ENCODE peak calls at places on chromosomes 6 and 20, in five cellular contexts. One of them, this sample, is unnamed.

GRCh38 chr6:11218827-11219826 is 13.3 kb downstream of the NEDD9 start:
- DNase-seq in ovary: no peak
- DNase-seq in uterus: no peak
- DNase-seq in foreskin fibroblast: no peak
- DNase-seq in PC-9: no peak
- DNase-seq in this sample: no peak

GRCh38 chr6:30902709-30903108 is 5.3 kb upstream of the GTF2H4 start:
- DNase-seq in ovary: no peak
- DNase-seq in PC-9: no peak
- DNase-seq in foreskin fibroblast: no peak
- DNase-seq in uterus: no peak
- DNase-seq in this sample: no peak

GRCh38 chr6:105648276-105648675 is 245.4 kb upstream of the PREP start:
- DNase-seq in PC-9: peak
- DNase-seq in uterus: no peak
- DNase-seq in foreskin fibroblast: no peak
- DNase-seq in ovary: no peak
- DNase-seq in this sample: no peak

GRCh38 chr6:169949501-169950097 is 198.2 kb downstream of the ERMARD start:
- DNase-seq in ovary: no peak
- DNase-seq in foreskin fibroblast: no peak
- DNase-seq in PC-9: no peak
- DNase-seq in uterus: no peak
- DNase-seq in this sample: no peak

GRCh38 chr6:142306736-142307135 is 4.9 kb downstream of the ADGRG6 start:
- DNase-seq in PC-9: no peak
- DNase-seq in foreskin fibroblast: no peak
- DNase-seq in ovary: no peak
- DNase-seq in uterus: no peak
- DNase-seq in this sample: no peak

GRCh38 chr6:193773-194310 is 98.4 kb upstream of the DUSP22 start:
- DNase-seq in PC-9: no peak
- DNase-seq in uterus: no peak
- DNase-seq in foreskin fibroblast: no peak
- DNase-seq in ovary: no peak
- DNase-seq in this sample: no peak

GRCh38 chr6:42978487-42978792 is 541 bp downstream of the PEX6 start:
- DNase-seq in uterus: peak
- DNase-seq in ovary: no peak
- DNase-seq in foreskin fibroblast: peak
- DNase-seq in PC-9: no peak
- DNase-seq in this sample: peak

GRCh38 chr20:11807070-11807741 is 110.5 kb upstream of the BTBD3 start:
- DNase-seq in PC-9: peak
- DNase-seq in ovary: no peak
- DNase-seq in uterus: no peak
- DNase-seq in foreskin fibroblast: peak
- DNase-seq in this sample: no peak

GRCh38 chr6:106939208-106939607 is 35.3 kb downstream of the CD24 start:
- DNase-seq in foreskin fibroblast: no peak
- DNase-seq in PC-9: no peak
- DNase-seq in uterus: no peak
- DNase-seq in ovary: no peak
- DNase-seq in this sample: no peak

GRCh38 chr6:45299096-45299581 is 29.0 kb upstream of the RUNX2 start:
- DNase-seq in foreskin fibroblast: no peak
- DNase-seq in ovary: no peak
- DNase-seq in PC-9: no peak
- DNase-seq in uterus: no peak
- DNase-seq in this sample: no peak

GRCh38 chr6:89818977-89819335 is 638 bp downstream of the MDN1 start:
- DNase-seq in ovary: no peak
- DNase-seq in foreskin fibroblast: peak
- DNase-seq in uterus: no peak
- DNase-seq in PC-9: no peak
- DNase-seq in this sample: no peak

GRCh38 chr6:71289039-71289801 is 609 bp downstream of the OGFRL1 start:
- DNase-seq in foreskin fibroblast: peak
- DNase-seq in PC-9: no peak
- DNase-seq in uterus: peak
- DNase-seq in ovary: peak
- DNase-seq in this sample: peak

GRCh38 chr6:107769053-107769658 is 55.0 kb downstream of the SCML4 start:
- DNase-seq in foreskin fibroblast: no peak
- DNase-seq in ovary: no peak
- DNase-seq in PC-9: no peak
- DNase-seq in uterus: no peak
- DNase-seq in this sample: peak

GRCh38 chr6:46325561-46326525 is 155.1 kb upstream of the ENPP5 start:
- DNase-seq in foreskin fibroblast: peak
- DNase-seq in uterus: no peak
- DNase-seq in PC-9: no peak
- DNase-seq in ovary: no peak
- DNase-seq in this sample: peak

GRCh38 chr20:37969949-37970855 is 63.1 kb downstream of the TTI1 start:
- DNase-seq in ovary: no peak
- DNase-seq in foreskin fibroblast: no peak
- DNase-seq in PC-9: no peak
- DNase-seq in uterus: no peak
- DNase-seq in this sample: no peak

GRCh38 chr6:159828074-159828473 is 28.0 kb downstream of the PNLDC1 start:
- DNase-seq in uterus: peak
- DNase-seq in PC-9: no peak
- DNase-seq in ovary: no peak
- DNase-seq in foreskin fibroblast: peak
- DNase-seq in this sample: no peak

GRCh38 chr6:99348220-99348822 is 1.2 kb downstream of the FAXC start:
- DNase-seq in foreskin fibroblast: no peak
- DNase-seq in PC-9: no peak
- DNase-seq in ovary: no peak
- DNase-seq in uterus: no peak
- DNase-seq in this sample: no peak

GRCh38 chr6:98525860-98526259 is 308.5 kb upstream of the POU3F2 start:
- DNase-seq in uterus: no peak
- DNase-seq in ovary: no peak
- DNase-seq in PC-9: no peak
- DNase-seq in foreskin fibroblast: no peak
- DNase-seq in this sample: no peak

GRCh38 chr6:158861686-158862381 is 42.7 kb upstream of the EZR start:
- DNase-seq in foreskin fibroblast: peak
- DNase-seq in ovary: no peak
- DNase-seq in PC-9: peak
- DNase-seq in uterus: no peak
- DNase-seq in this sample: no peak

GRCh38 chr6:157962601-157963084 is 19.0 kb upstream of the SYNJ2 start:
- DNase-seq in PC-9: no peak
- DNase-seq in uterus: no peak
- DNase-seq in foreskin fibroblast: peak
- DNase-seq in ovary: no peak
- DNase-seq in this sample: no peak

GRCh38 chr6:85920782-85921181 is 278.1 kb upstream of the SYNCRIP start:
- DNase-seq in ovary: no peak
- DNase-seq in PC-9: no peak
- DNase-seq in uterus: no peak
- DNase-seq in foreskin fibroblast: no peak
- DNase-seq in this sample: no peak

GRCh38 chr6:85917522-85917921 is 274.8 kb upstream of the SYNCRIP start:
- DNase-seq in uterus: no peak
- DNase-seq in foreskin fibroblast: no peak
- DNase-seq in PC-9: no peak
- DNase-seq in ovary: no peak
- DNase-seq in this sample: no peak

GRCh38 chr6:85923013-85923430 is 280.3 kb upstream of the SYNCRIP start:
- DNase-seq in PC-9: no peak
- DNase-seq in foreskin fibroblast: peak
- DNase-seq in uterus: no peak
- DNase-seq in ovary: peak
- DNase-seq in this sample: peak
- TF ChIP-seq CTCF in PC-9: peak
- TF ChIP-seq CTCF in foreskin fibroblast: peak
- TF ChIP-seq CTCF in uterus: peak
- TF ChIP-seq CTCF in ovary: peak
- TF ChIP-seq CTCF in this sample: peak

GRCh38 chr20:43508604-43509040 is 1.1 kb downstream of the L3MBTL1 start:
- DNase-seq in ovary: no peak
- DNase-seq in uterus: no peak
- DNase-seq in foreskin fibroblast: peak
- DNase-seq in PC-9: no peak
- DNase-seq in this sample: no peak

GRCh38 chr20:43506238-43506637 is 1.3 kb upstream of the L3MBTL1 start:
- DNase-seq in PC-9: no peak
- DNase-seq in ovary: no peak
- DNase-seq in foreskin fibroblast: no peak
- DNase-seq in uterus: no peak
- DNase-seq in this sample: no peak

GRCh38 chr20:43511879-43512278 is 4.4 kb downstream of the L3MBTL1 start:
- DNase-seq in foreskin fibroblast: no peak
- DNase-seq in PC-9: no peak
- DNase-seq in ovary: no peak
- DNase-seq in uterus: no peak
- DNase-seq in this sample: no peak

GRCh38 chr20:43508106-43508505 is 609 bp downstream of the L3MBTL1 start:
- DNase-seq in foreskin fibroblast: peak
- DNase-seq in PC-9: no peak
- DNase-seq in ovary: no peak
- DNase-seq in uterus: no peak
- DNase-seq in this sample: peak

DNA sequence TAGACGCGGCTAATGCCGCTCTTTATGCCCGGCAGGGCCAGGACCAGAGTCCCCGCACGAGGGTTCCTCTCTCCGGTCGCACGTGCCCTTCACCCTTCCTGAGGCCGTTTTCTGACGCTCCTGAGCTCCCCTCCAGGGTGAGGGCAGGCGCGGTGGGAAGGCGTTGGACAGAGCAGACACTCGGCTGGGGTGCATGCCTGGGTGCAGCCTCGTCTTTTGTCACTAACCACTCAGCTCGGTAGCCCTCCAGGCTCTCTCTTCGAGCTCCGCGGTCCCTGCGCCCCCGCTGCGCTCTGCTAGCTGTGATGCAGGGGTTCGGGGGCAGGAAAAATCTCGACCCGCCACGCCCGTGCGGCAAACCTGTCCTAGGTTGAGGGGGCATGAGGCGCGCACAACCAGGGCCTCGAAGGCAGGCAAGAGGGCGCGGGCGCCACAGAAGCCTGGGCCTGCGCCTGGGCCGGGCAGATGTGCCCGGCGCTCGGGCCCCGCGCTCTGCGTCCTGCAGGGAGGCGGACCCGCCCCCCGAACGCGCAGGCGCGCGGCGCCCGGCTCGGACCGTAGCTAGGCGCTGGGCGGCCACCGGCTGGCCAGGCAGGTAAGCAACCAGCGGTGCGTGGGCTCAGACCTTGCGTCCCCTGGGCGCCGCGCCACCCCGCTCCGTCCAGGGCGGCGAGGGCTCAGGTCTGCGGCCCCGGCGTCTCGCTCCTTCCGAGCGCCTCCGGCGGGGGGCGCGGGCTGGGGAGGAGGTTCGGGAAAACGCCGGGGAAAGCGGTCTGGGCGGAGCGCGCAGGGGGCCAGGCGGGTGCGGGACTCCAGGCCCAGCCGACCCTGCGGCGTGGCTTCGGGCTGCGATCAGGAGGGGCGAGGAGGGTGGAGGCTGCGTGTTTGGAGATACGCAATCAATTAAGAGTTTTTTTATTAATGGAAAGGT is at the start of gene L3MBTL1:
- DNase-seq in foreskin fibroblast: peak
- DNase-seq in uterus: no peak
- DNase-seq in ovary: peak
- DNase-seq in PC-9: no peak
- DNase-seq in this sample: peak
- TF ChIP-seq CTCF in foreskin fibroblast: no peak
- TF ChIP-seq CTCF in uterus: no peak
- TF ChIP-seq CTCF in ovary: no peak
- TF ChIP-seq CTCF in PC-9: no peak
- TF ChIP-seq CTCF in this sample: no peak

DNA sequence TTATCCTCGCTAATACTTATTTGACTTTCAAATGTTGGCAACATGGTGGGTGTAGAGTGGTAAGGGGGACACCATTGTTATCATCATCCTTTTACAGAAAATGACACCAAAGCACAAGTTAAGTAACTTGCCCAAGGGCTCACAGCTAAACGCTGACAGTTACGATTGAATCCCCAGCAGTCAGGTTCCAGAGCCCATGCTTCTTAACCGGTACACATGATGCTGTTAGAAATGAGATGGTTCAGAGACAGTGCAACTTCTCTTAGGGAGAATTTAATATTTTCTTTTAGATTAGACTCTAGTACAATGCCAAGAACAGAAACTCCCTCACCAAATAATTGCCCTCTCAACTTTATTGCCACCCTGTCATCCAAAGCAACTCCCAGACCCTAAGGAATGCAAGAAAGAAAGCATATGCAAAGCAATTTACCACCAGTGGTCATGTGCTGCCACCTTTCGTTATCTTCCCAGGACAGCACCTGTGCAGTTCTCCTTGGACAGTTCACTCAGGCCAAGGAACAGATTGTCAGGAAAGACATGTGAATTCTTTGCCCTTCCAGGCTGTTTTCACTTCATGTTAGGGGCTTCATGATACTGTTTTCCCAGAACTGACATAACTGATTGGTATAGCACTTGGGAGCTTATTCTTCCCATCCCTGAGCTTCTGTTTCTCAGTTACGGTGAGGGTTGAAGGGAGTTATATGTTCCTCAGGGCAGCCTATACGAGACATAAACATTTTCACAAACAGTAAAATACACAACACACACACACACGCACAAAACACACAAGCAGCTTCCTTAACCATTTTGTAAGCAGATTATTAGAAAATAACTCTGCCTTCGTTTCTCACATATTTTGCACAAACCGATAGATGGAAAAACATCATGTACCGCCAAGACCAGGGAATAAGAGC is 5.1 kb downstream of the HLA-DMA start:
- DNase-seq in foreskin fibroblast: peak
- DNase-seq in uterus: no peak
- DNase-seq in ovary: no peak
- DNase-seq in PC-9: peak
- DNase-seq in this sample: peak
- TF ChIP-seq CTCF in foreskin fibroblast: peak
- TF ChIP-seq CTCF in uterus: peak
- TF ChIP-seq CTCF in ovary: peak
- TF ChIP-seq CTCF in PC-9: peak
- TF ChIP-seq CTCF in this sample: peak

GRCh38 chr6:14317616-14318015 is 200.0 kb downstream of the CD83 start:
- DNase-seq in uterus: no peak
- DNase-seq in ovary: no peak
- DNase-seq in PC-9: no peak
- DNase-seq in foreskin fibroblast: no peak
- DNase-seq in this sample: peak

GRCh38 chr6:14320342-14320741 is 202.8 kb downstream of the CD83 start:
- DNase-seq in ovary: no peak
- DNase-seq in foreskin fibroblast: no peak
- DNase-seq in uterus: no peak
- DNase-seq in PC-9: no peak
- DNase-seq in this sample: no peak

GRCh38 chr6:14322841-14323240 is 205.3 kb downstream of the CD83 start:
- DNase-seq in foreskin fibroblast: no peak
- DNase-seq in uterus: no peak
- DNase-seq in ovary: no peak
- DNase-seq in PC-9: no peak
- DNase-seq in this sample: no peak

GRCh38 chr6:14324042-14324441 is 206.5 kb downstream of the CD83 start:
- DNase-seq in uterus: no peak
- DNase-seq in PC-9: no peak
- DNase-seq in foreskin fibroblast: no peak
- DNase-seq in ovary: no peak
- DNase-seq in this sample: no peak

GRCh38 chr6:14321992-14322772 is 204.6 kb downstream of the CD83 start:
- DNase-seq in ovary: no peak
- DNase-seq in uterus: no peak
- DNase-seq in PC-9: no peak
- DNase-seq in foreskin fibroblast: no peak
- DNase-seq in this sample: no peak
- TF ChIP-seq CTCF in ovary: no peak
- TF ChIP-seq CTCF in uterus: no peak
- TF ChIP-seq CTCF in PC-9: no peak
- TF ChIP-seq CTCF in foreskin fibroblast: peak
- TF ChIP-seq CTCF in this sample: no peak